ENCODE peak calls at places on chromosome 18, in five cellular contexts. D is fibroblast of lung, P is fibroblast of villous mesenchyme, C is DND-41, Y is heart left ventricle. W is an unnamed sample.

GRCh38 chr18:657311-657997 is at the start of gene TYMS:
- DNase-seq in P (peak; percentile 53), D (peak; percentile 44), Y (no peak), C (peak; percentile 89), W (peak; percentile 50)

GRCh38 chr18:2856499-2856898 is 9.7 kb downstream of the EMILIN2 start:
- DNase-seq in D (no peak), P (peak; percentile 68), Y (no peak), C (no peak), W (no peak)

GRCh38 chr18:75727479-75727878 is 300.0 kb upstream of the SMIM21 start:
- DNase-seq in P (peak; percentile 39), C (peak; percentile 50), Y (peak; percentile 37), D (peak; percentile 24), W (peak; percentile 11)

GRCh38 chr18:5964108-5964507 is 68.8 kb upstream of the TMEM200C start:
- DNase-seq in P (no peak), D (no peak), C (no peak), Y (no peak), W (no peak)

GRCh38 chr18:44895176-44895798 is 214.6 kb downstream of the SETBP1 start:
- DNase-seq in C (peak; percentile 30), D (peak; percentile 84), P (peak; percentile 76), Y (peak; percentile 40), W (peak; percentile 84)

GRCh38 chr18:47209166-47209565 is 33.0 kb upstream of the IER3IP1 start:
- DNase-seq in Y (no peak), D (no peak), C (no peak), P (no peak), W (no peak)

GRCh38 chr18:22238036-22238435 is 68.6 kb downstream of the GATA6 start:
- DNase-seq in D (no peak), Y (no peak), P (no peak), C (no peak), W (no peak)

GRCh38 chr18:45559258-45559657 is 56.0 kb upstream of the SLC14A2 start:
- DNase-seq in Y (no peak), D (no peak), C (no peak), P (no peak), W (no peak)

GRCh38 chr18:69956655-69957054 is 9.0 kb upstream of the CD226 start:
- DNase-seq in Y (no peak), P (no peak), D (no peak), C (no peak), W (no peak)

GRCh38 chr18:832085-832681 is 20.1 kb upstream of the YES1 start:
- DNase-seq in D (no peak), C (no peak), Y (peak; percentile 33), P (peak; percentile 21), W (no peak)

GRCh38 chr18:499351-500229 is 911 bp downstream of the COLEC12 start:
- DNase-seq in P (peak; percentile 92), Y (no peak), D (peak; percentile 48), C (no peak), W (peak; percentile 71)

GRCh38 chr18:23189099-23189498 is 53.8 kb downstream of the CABLES1 start:
- DNase-seq in P (no peak), D (no peak), C (no peak), Y (no peak), W (no peak)

GRCh38 chr18:46334200-46334553 is 230.0 kb downstream of the HAUS1 start:
- DNase-seq in D (no peak), Y (no peak), P (no peak), C (no peak), W (no peak)

GRCh38 chr18:75124967-75125358 is 84.0 kb downstream of the PTGR3 start:
- DNase-seq in P (no peak), Y (no peak), C (no peak), D (no peak), W (no peak)

GRCh38 chr18:59743561-59743960 is 46.3 kb upstream of the CCBE1 start:
- DNase-seq in C (no peak), D (peak; percentile 79), P (peak; percentile 85), Y (no peak), W (peak; percentile 75)

GRCh38 chr18:59885579-59886163 is 14.1 kb upstream of the PMAIP1 start:
- DNase-seq in Y (no peak), C (peak; percentile 32), P (peak; percentile 69), D (peak; percentile 79), W (peak; percentile 78)

GRCh38 chr18:36693931-36694661 is 134.7 kb downstream of the TPGS2 start:
- DNase-seq in P (peak; percentile 7), Y (no peak), C (no peak), D (no peak), W (no peak)

GRCh38 chr18:47809420-47809819 is 121.0 kb downstream of the SMAD2 start:
- DNase-seq in P (no peak), D (no peak), C (no peak), Y (no peak), W (peak; percentile 10)

GRCh38 chr18:30094556-30094955 is 948.0 kb downstream of the DSC3 start:
- DNase-seq in D (peak; percentile 32), Y (no peak), P (peak; percentile 46), C (no peak), W (peak; percentile 37)

GRCh38 chr18:70205421-70206397 is at the start of gene RTTN:
- DNase-seq in P (peak; percentile 96), D (peak; percentile 97), C (peak; percentile 95), Y (peak; percentile 96), W (peak; percentile 98)

GRCh38 chr18:57705861-57706590 is 84.4 kb upstream of the NARS1 start:
- DNase-seq in Y (no peak), D (no peak), C (no peak), P (no peak), W (no peak)

GRCh38 chr18:22349966-22350365 is 67.7 kb downstream of the CTAGE1 start:
- DNase-seq in C (no peak), P (peak; percentile 71), D (peak; percentile 17), Y (no peak), W (no peak)

GRCh38 chr18:392926-393325 is 107.6 kb downstream of the COLEC12 start:
- DNase-seq in D (no peak), Y (no peak), C (no peak), P (no peak), W (peak; percentile 63)

GRCh38 chr18:48814490-48815181 is 136.1 kb downstream of the SMAD7 start:
- DNase-seq in P (peak; percentile 23), Y (peak; percentile 11), C (no peak), D (peak; percentile 34), W (no peak)

GRCh38 chr18:51907687-51908597 is 432.1 kb upstream of the DCC start:
- DNase-seq in P (no peak), C (no peak), Y (no peak), D (no peak), W (no peak)

GRCh38 chr18:80246656-80247402 is 485 bp downstream of the PARD6G start:
- DNase-seq in P (peak; percentile 6), Y (no peak), D (peak; percentile 12), C (peak; percentile 21), W (no peak)

GRCh38 chr18:59024829-59025228 is 114.9 kb upstream of the SEC11C start:
- DNase-seq in C (no peak), Y (no peak), D (peak; percentile 78), P (peak; percentile 93), W (peak; percentile 81)

DNA sequence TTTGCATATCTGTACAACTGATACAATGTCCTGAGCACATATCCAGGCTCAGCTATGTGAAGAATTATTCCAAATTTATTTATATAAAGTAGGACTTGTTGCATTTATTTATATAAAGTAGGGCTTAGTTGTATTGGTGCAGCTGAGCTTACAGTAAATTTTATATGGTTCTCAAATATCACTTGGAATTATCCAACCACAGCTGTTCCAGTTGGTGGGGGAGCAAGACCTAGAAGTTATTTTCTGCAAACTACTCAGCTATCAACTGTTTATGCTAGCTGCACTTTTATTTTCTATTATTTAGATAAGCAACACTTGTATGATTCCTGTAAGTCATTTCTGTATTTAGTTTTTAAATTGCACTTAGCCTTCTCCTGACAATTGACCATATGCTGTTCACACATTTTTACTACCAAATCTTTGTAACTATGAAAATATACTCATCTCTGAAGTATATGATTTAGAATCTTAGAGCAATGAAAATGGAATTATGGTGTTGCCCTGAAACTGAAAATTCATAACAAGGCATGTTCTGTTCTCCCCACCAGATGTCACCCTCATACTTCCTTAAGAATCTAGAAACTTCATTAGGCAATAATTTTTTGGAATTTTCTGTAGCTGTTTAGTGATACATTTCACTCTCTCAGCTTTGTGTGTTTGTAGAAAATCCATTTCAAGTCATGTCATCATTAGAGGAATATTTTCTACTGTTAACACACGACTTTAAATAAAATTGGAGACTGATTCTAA is 157.0 kb upstream of the CBLN2 start:
- DNase-seq in Y (no peak), C (no peak), P (peak; percentile 14), D (peak; percentile 9), W (peak; percentile 40)
- TF ChIP-seq CTCF in Y (peak; percentile 22), C (peak; percentile 56), P (peak; percentile 15), D (no peak), W (peak; percentile 13)

DNA sequence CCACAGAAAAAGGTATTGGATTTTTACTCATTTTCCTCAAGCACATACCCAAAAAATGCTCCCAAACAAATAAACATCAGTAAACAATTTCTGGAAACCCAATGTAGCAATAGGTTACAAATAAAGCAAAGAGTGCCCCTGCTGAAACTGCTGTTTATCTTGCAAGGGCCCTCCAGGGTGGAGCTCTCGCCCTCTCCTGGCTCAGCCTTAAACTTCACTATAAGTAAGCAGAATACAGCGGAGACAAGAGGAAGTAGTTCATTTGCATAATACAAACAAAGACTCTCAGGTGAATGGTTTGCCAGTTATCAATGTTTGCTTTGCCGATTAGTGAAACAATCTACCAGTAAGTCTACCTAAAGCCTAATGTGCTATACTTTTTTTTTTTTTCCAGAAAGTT is 437.6 kb downstream of the DLGAP1 start:
- DNase-seq in P (peak; percentile 1), Y (no peak), D (peak; percentile 14), C (no peak), W (peak; percentile 7)
- TF ChIP-seq CTCF in P (peak; percentile 11), Y (no peak), D (no peak), C (peak; percentile 34), W (no peak)

GRCh38 chr18:7224198-7224597 is 6.7 kb upstream of the LRRC30 start:
- DNase-seq in Y (no peak), C (no peak), P (no peak), D (no peak), W (no peak)

DNA sequence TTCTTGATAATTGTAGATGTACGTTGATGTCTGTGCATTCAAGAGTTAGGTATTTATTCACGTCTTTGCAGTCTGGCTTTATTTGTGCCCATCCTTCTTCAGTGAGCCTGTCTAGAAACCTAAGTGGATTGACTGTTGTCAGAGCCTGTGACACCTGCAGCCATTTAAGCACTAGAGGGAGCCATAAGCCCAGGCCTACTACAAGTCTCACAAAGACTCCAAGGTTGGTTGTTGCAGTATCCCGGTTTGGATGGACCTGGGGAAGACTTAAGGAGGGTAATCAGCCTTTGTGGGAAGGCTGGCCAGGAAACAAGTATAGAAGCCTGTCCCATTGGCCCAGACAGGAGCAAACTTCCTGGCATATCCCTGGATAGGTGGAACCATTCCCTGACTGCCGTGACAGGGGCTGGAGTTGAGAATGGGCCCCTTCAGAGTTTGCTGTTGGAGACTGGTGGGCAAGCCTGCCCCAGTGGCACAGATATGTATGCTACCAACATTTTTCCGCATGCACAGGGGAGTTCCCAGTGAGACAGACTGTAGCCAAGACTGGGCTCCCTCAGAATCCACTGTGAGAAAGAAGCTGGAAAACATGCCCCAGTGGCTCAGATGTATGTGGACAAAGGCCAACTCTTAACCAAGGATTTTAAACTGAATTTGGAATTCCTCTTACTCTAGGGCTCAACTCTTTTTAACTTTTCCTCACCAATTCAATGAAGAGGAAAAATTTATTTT is 9.3 kb upstream of the LRRC30 start:
- DNase-seq in Y (peak; percentile 42), D (peak; percentile 78), C (peak; percentile 11), P (peak; percentile 72), W (peak; percentile 84)
- TF ChIP-seq CTCF in Y (peak; percentile 64), D (peak; percentile 84), C (peak; percentile 68), P (peak; percentile 80), W (peak; percentile 93)

DNA sequence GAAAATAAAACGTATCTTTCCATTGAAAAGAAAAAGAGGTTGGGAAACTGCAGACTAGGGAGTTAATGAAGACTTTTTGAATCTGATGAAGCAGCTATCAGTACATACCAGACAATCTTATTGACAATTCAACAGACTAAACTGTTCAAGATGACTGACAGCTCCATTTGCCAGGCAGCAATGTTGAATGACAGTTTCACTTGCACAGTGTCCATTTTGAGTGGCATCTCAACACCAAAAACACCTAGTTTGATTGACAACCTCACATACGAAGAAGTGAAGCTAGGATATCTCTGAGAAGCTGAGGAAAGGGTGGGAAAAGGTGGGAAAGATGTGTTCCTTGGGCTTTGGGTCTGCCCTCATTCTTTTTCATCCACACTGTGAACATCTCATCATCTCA is 315.0 kb upstream of the SYT4 start:
- DNase-seq in P (no peak), Y (no peak), C (no peak), D (no peak), W (no peak)
- TF ChIP-seq CTCF in P (no peak), Y (no peak), C (no peak), D (no peak), W (no peak)